ENCODE peak calls at places on chromosomes 4 and X, in five cellular contexts. V, F, Z, H and I are unnamed samples.

GRCh38 chr4:118988635-118988972 is 100.0 kb downstream of the SYNPO2 start:
- DNase-seq in V (no peak), F (no peak), H (no peak), Z (no peak), I (no peak)

GRCh38 chr4:6658635-6659075 is 18.2 kb downstream of the MRFAP1 start:
- DNase-seq in F (peak; percentile 80), H (no peak), V (no peak), Z (no peak), I (peak; percentile 49)

GRCh38 chrX:108270739-108271396 is 167.4 kb downstream of the COL4A6 start:
- DNase-seq in F (no peak), Z (no peak), V (no peak), H (no peak), I (no peak)

GRCh38 chrX:136646602-136647239 is 1.2 kb upstream of the CD40LG start:
- DNase-seq in Z (no peak), V (no peak), H (no peak), F (no peak), I (no peak)

GRCh38 chr4:108031427-108032083 is 41.9 kb downstream of the HADH start:
- DNase-seq in Z (no peak), H (no peak), V (no peak), F (no peak), I (no peak)

GRCh38 chr4:40682298-40683101 is 52.8 kb upstream of the RBM47 start:
- DNase-seq in F (no peak), H (no peak), Z (no peak), V (no peak), I (no peak)

GRCh38 chrX:39443240-39443639 is 642.0 kb downstream of the MID1IP1 start:
- DNase-seq in V (no peak), Z (no peak), F (no peak), H (no peak), I (no peak)

GRCh38 chr4:97395980-97396562 is 747.2 kb downstream of the STPG2 start:
- DNase-seq in H (no peak), Z (no peak), F (no peak), V (no peak), I (no peak)

GRCh38 chr4:107060388-107060787 is 24.3 kb upstream of the DKK2 start:
- DNase-seq in H (no peak), Z (no peak), F (no peak), V (no peak), I (no peak)

GRCh38 chrX:116289592-116289991 is 119.0 kb downstream of the AGTR2 start:
- DNase-seq in Z (no peak), H (no peak), V (no peak), F (no peak), I (no peak)

GRCh38 chr4:68369474-68369805 is 19.6 kb upstream of the YTHDC1 start:
- DNase-seq in H (peak; percentile 92), V (no peak), Z (no peak), F (no peak), I (no peak)

GRCh38 chrX:13069771-13070410 is 25.5 kb upstream of the FAM9C start:
- DNase-seq in V (no peak), H (no peak), Z (no peak), F (no peak), I (no peak)

GRCh38 chrX:11531226-11531625 is 134.5 kb downstream of the ARHGAP6 start:
- DNase-seq in V (no peak), H (no peak), Z (no peak), F (no peak), I (no peak)

GRCh38 chr4:113452868-113453620 is 308.5 kb downstream of the CAMK2D start:
- DNase-seq in F (peak; percentile 84), Z (no peak), H (no peak), V (no peak), I (peak; percentile 82)

GRCh38 chr4:142095886-142096605 is 459.7 kb downstream of the IL15 start:
- DNase-seq in F (no peak), H (peak; percentile 40), Z (peak; percentile 66), V (no peak), I (no peak)

GRCh38 chr4:158914178-158914577 is 145.4 kb downstream of the FNIP2 start:
- DNase-seq in V (no peak), H (no peak), Z (no peak), F (no peak), I (no peak)

GRCh38 chr4:142044271-142044670 is 407.9 kb downstream of the IL15 start:
- DNase-seq in H (no peak), Z (no peak), V (no peak), F (no peak), I (no peak)

GRCh38 chrX:46130246-46130645 is 415.0 kb downstream of the ZNF674 start:
- DNase-seq in Z (no peak), F (peak; percentile 68), H (no peak), V (no peak), I (no peak)

GRCh38 chr4:30722916-30723270 is 2.7 kb downstream of the PCDH7 start:
- DNase-seq in Z (no peak), H (no peak), V (no peak), F (peak; percentile 62), I (peak; percentile 41)

GRCh38 chr4:162341533-162341932 is 177.7 kb upstream of the FSTL5 start:
- DNase-seq in F (no peak), Z (no peak), V (no peak), H (no peak), I (no peak)

GRCh38 chr4:8228319-8229250 is 29.5 kb downstream of the SH3TC1 start:
- DNase-seq in F (no peak), H (peak; percentile 73), Z (no peak), V (no peak), I (no peak)

GRCh38 chr4:155629183-155629825 is 37.3 kb upstream of the GUCY1A1 start:
- DNase-seq in F (no peak), H (peak; percentile 15), V (no peak), Z (no peak), I (no peak)

GRCh38 chr4:80043534-80043933 is 29.5 kb downstream of the ANTXR2 start:
- DNase-seq in F (no peak), V (no peak), H (no peak), Z (no peak), I (no peak)

GRCh38 chr4:7309636-7310035 is 117.3 kb downstream of the SORCS2 start:
- DNase-seq in H (no peak), Z (no peak), V (no peak), F (no peak), I (no peak)

GRCh38 chrX:130975947-130976346 is 72.9 kb upstream of the ENOX2 start:
- DNase-seq in Z (peak; percentile 50), F (peak; percentile 57), H (peak; percentile 1), V (peak; percentile 21), I (no peak)

GRCh38 chrX:105150557-105150956 is 69.9 kb downstream of the TEX13A start:
- DNase-seq in H (no peak), F (no peak), V (no peak), Z (no peak), I (no peak)

GRCh38 chr4:162954976-162955375 is 211.7 kb downstream of the NAF1 start:
- DNase-seq in H (no peak), V (no peak), Z (no peak), F (no peak), I (no peak)

GRCh38 chr4:39812500-39812899 is 114.6 kb downstream of the UBE2K start:
- DNase-seq in Z (no peak), F (peak; percentile 41), V (no peak), H (no peak), I (no peak)

GRCh38 chrX:54825716-54826428 is 18.3 kb downstream of the MAGED2 start:
- DNase-seq in F (peak; percentile 69), Z (no peak), V (no peak), H (peak; percentile 9), I (no peak)

GRCh38 chr4:175916636-175917351 is 104.7 kb upstream of the GPM6A start:
- DNase-seq in Z (no peak), F (no peak), H (no peak), V (no peak), I (no peak)

GRCh38 chrX:13341491-13342101 is 21.7 kb upstream of the ATXN3L start:
- DNase-seq in Z (no peak), H (no peak), F (no peak), V (no peak), I (no peak)

GRCh38 chrX:129678176-129678880 is 23.6 kb upstream of the APLN start:
- DNase-seq in F (no peak), H (no peak), Z (peak; percentile 69), V (peak; percentile 59), I (no peak)

GRCh38 chrX:115642895-115643530 is 82.0 kb downstream of the PLS3 start:
- DNase-seq in Z (no peak), F (peak; percentile 64), V (peak; percentile 6), H (no peak), I (no peak)